ENCODE peak calls at places on chromosomes 5 and 9, in five cellular contexts. H, U, A, Z and N are unnamed samples.

GRCh38 chr9:98765276-98765675 is 31.1 kb downstream of the ANKS6 start:
- DNase-seq in Z (no peak), U (no peak), H (no peak), A (no peak), N (no peak)

GRCh38 chr5:130871346-130872086 is 293.5 kb downstream of the HINT1 start:
- DNase-seq in H (peak; percentile 1), U (peak; percentile 33), Z (peak; percentile 59), A (no peak), N (peak; percentile 39)

GRCh38 chr5:137833463-137833862 is 34.2 kb upstream of the MYOT start:
- DNase-seq in A (no peak), U (no peak), Z (no peak), H (no peak), N (peak; percentile 21)

GRCh38 chr5:111439473-111440075 is 72.8 kb downstream of the STARD4 start:
- DNase-seq in A (no peak), Z (no peak), H (no peak), U (no peak), N (no peak)

GRCh38 chr9:115997923-115998322 is 155.7 kb upstream of the PAPPA start:
- DNase-seq in U (no peak), A (no peak), H (no peak), Z (no peak), N (no peak)

GRCh38 chr9:94108584-94108983 is 24.3 kb downstream of the PTPDC1 start:
- DNase-seq in Z (no peak), A (no peak), H (no peak), U (no peak), N (no peak)

GRCh38 chr9:19464764-19465570 is 56.2 kb downstream of the ACER2 start:
- DNase-seq in U (peak; percentile 49), Z (peak; percentile 68), H (peak; percentile 42), A (peak; percentile 91), N (peak; percentile 93)

GRCh38 chr9:100595391-100596199 is 17.7 kb downstream of the CAVIN4 start:
- DNase-seq in U (no peak), Z (peak; percentile 20), A (peak; percentile 31), H (no peak), N (peak; percentile 55)

GRCh38 chr9:105921057-105921721 is 226.8 kb downstream of the TMEM38B start:
- DNase-seq in H (no peak), Z (no peak), A (no peak), U (no peak), N (no peak)

GRCh38 chr5:106873558-106873957 is 797.2 kb downstream of the EFNA5 start:
- DNase-seq in Z (no peak), U (no peak), H (no peak), A (no peak), N (no peak)

GRCh38 chr9:121298689-121299112 is 30.7 kb downstream of the GSN start:
- DNase-seq in U (no peak), Z (no peak), A (no peak), H (no peak), N (no peak)

GRCh38 chr5:94517490-94518108 is 100.8 kb downstream of the KIAA0825 start:
- DNase-seq in A (no peak), H (no peak), Z (no peak), U (no peak), N (no peak)

GRCh38 chr5:175015028-175015427 is 290.6 kb downstream of the MSX2 start:
- DNase-seq in Z (no peak), A (peak; percentile 16), U (no peak), H (no peak), N (no peak)

GRCh38 chr5:180315762-180316212 is 23.9 kb upstream of the MAPK9 start:
- DNase-seq in Z (peak; percentile 79), A (peak; percentile 58), U (peak; percentile 62), H (peak; percentile 60), N (peak; percentile 82)

GRCh38 chr5:137072376-137073174 is 426.6 kb downstream of the SPOCK1 start:
- DNase-seq in A (no peak), H (no peak), U (no peak), Z (no peak), N (no peak)

GRCh38 chr5:159773062-159773924 is 143.0 kb upstream of the ADRA1B start:
- DNase-seq in H (no peak), U (peak; percentile 42), A (no peak), Z (peak; percentile 84), N (peak; percentile 64)

GRCh38 chr9:35553670-35554543 is 51.2 kb upstream of the TESK1 start:
- DNase-seq in H (no peak), A (peak; percentile 73), U (no peak), Z (peak; percentile 40), N (peak; percentile 84)

GRCh38 chr5:128903550-128903949 is 61.7 kb upstream of the SLC27A6 start:
- DNase-seq in Z (no peak), U (no peak), H (no peak), A (no peak), N (no peak)

GRCh38 chr9:2241461-2241874 is 226.3 kb downstream of the SMARCA2 start:
- DNase-seq in H (no peak), U (no peak), A (no peak), Z (no peak), N (peak; percentile 22)

GRCh38 chr5:117621921-117622320 is 1047.3 kb upstream of the SEMA6A start:
- DNase-seq in H (no peak), A (no peak), Z (no peak), U (no peak), N (no peak)

GRCh38 chr9:99231708-99232107 is 9.6 kb downstream of the SEC61B start:
- DNase-seq in H (no peak), U (no peak), Z (peak; percentile 39), A (peak; percentile 25), N (no peak)

GRCh38 chr9:37944671-37945481 is 40.9 kb upstream of the SLC25A51 start:
- DNase-seq in U (no peak), Z (no peak), A (no peak), H (no peak), N (no peak)

GRCh38 chr5:74546796-74547195 is 93.7 kb downstream of the ENC1 start:
- DNase-seq in U (no peak), Z (no peak), H (no peak), A (no peak), N (no peak)

GRCh38 chr9:70127036-70127435 is 83.4 kb downstream of the MAMDC2 start:
- DNase-seq in A (no peak), H (no peak), Z (no peak), U (no peak), N (no peak)